ENCODE peak calls at places on chromosomes 4 and X, in eight cellular contexts. Z is left ventricle myocardium inferior, E is transverse colon, I is uterus, B is nephron progenitor cell, S is dorsolateral prefrontal cortex, M is NB4, V is IMR-90. J is an unnamed sample.

GRCh38 chr4:98663226-98664006 is 5.0 kb upstream of the TSPAN5 start:
- DNase-seq in Z (peak; percentile 20), E (peak; percentile 21), I (no peak), B (no peak), S (no peak), M (peak; percentile 21), V (no peak), J (no peak)

GRCh38 chr4:182449960-182450359 is 206.8 kb downstream of the TENM3 start:
- DNase-seq in Z (no peak), E (no peak), I (no peak), B (no peak), S (no peak), M (no peak), V (no peak), J (no peak)

GRCh38 chr4:151034829-151035228 is 19.7 kb upstream of the LRBA start:
- DNase-seq in Z (no peak), E (no peak), I (no peak), B (no peak), S (no peak), M (no peak), V (no peak), J (no peak)

GRCh38 chrX:120380699-120381098 is 18.8 kb downstream of the ATP1B4 start:
- DNase-seq in Z (no peak), E (no peak), I (no peak), B (no peak), S (no peak), M (peak; percentile 30), V (no peak), J (no peak)

GRCh38 chr4:24471623-24472510 is 112.5 kb downstream of the DHX15 start:
- DNase-seq in Z (peak; percentile 25), E (peak; percentile 10), I (peak; percentile 34), B (peak; percentile 38), S (peak; percentile 27), M (no peak), V (no peak), J (no peak)

GRCh38 chr4:166675411-166675810 is 558.9 kb downstream of the SPOCK3 start:
- DNase-seq in Z (no peak), E (no peak), I (no peak), B (no peak), S (no peak), M (no peak), V (no peak), J (no peak)

GRCh38 chrX:1077140-1077539 is 135.3 kb downstream of the CRLF2 start:
- DNase-seq in Z (no peak), E (no peak), I (no peak), B (no peak), S (no peak), M (peak; percentile 16), V (no peak), J (no peak)

GRCh38 chr4:83025563-83025962 is 9.4 kb upstream of the COPS4 start:
- DNase-seq in Z (no peak), E (no peak), I (no peak), B (no peak), S (no peak), M (no peak), V (no peak), J (no peak)

GRCh38 chrX:80174925-80175574 is 160.5 kb downstream of the TBX22 start:
- DNase-seq in Z (peak; percentile 59), E (no peak), I (peak; percentile 12), B (no peak), S (no peak), M (no peak), V (no peak), J (no peak)

GRCh38 chr4:173259310-173259709 is 74.8 kb downstream of the HMGB2 start:
- DNase-seq in Z (no peak), E (no peak), I (no peak), B (no peak), S (no peak), M (no peak), V (no peak), J (no peak)
- TF ChIP-seq CTCF in Z (no peak), E (no peak), I (no peak), B (peak; percentile 10), S (no peak), M (no peak), V (peak; percentile 4), J (peak; percentile 50)

DNA sequence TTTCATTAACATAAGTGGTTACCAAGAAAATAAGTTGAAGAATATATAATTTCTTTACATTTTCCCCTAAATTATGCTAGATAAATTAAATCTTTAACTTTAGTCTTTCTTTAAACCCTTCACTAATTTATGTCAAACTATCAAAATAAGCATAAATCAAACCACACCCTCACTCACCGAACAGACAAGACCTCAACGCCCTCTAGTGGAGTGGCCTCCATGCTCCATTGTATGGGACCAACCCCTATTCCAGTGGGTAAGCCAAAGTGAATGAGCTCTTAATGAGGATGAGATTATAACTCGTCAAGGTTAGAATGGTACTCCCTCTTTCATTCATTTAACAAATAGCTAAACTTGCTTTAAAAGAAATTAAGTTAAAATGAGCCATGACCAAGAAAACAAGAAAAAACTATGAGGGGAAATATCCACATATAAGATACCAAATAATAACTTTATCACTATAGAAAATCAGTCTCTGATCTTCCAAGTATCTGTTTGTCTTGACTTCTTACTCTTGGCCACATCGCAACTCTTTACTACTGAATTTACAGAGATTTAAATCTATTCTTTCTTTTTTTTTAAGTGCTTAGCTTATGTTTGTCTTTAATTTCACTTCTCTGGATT is 15.6 kb upstream of the BBS12 start:
- DNase-seq in Z (peak; percentile 44), E (peak; percentile 74), I (peak; percentile 32), B (peak; percentile 51), S (peak; percentile 11), M (peak; percentile 60), V (peak; percentile 63), J (no peak)
- TF ChIP-seq CTCF in Z (peak; percentile 87), E (peak; percentile 68), I (peak; percentile 38), B (peak; percentile 67), S (peak; percentile 68), M (peak; percentile 87), V (peak; percentile 86), J (peak; percentile 83)

GRCh38 chrX:116111934-116112595 is 58.5 kb upstream of the AGTR2 start:
- DNase-seq in Z (no peak), E (no peak), I (no peak), B (no peak), S (no peak), M (no peak), V (no peak), J (no peak)
- TF ChIP-seq CTCF in Z (no peak), E (no peak), I (no peak), B (no peak), S (no peak), M (no peak), V (no peak), J (no peak)

GRCh38 chrX:55011294-55011693 is 11.1 kb downstream of the APEX2 start:
- DNase-seq in Z (no peak), E (no peak), I (no peak), B (no peak), S (no peak), M (no peak), V (peak; percentile 4), J (no peak)
- TF ChIP-seq CTCF in Z (peak; percentile 33), E (no peak), I (no peak), B (peak; percentile 36), S (no peak), M (no peak), V (peak; percentile 30), J (peak; percentile 69)

GRCh38 chr4:19227701-19228100 is 1024.0 kb upstream of the SLIT2 start:
- DNase-seq in Z (no peak), E (no peak), I (no peak), B (no peak), S (no peak), M (no peak), V (no peak), J (no peak)

GRCh38 chr4:19224820-19225219 is 1026.9 kb upstream of the SLIT2 start:
- DNase-seq in Z (no peak), E (no peak), I (no peak), B (no peak), S (no peak), M (peak; percentile 40), V (peak; percentile 42), J (no peak)
- TF ChIP-seq CTCF in Z (peak; percentile 52), E (peak; percentile 29), I (no peak), B (peak; percentile 50), S (peak; percentile 58), M (no peak), V (peak; percentile 41), J (peak; percentile 75)

DNA sequence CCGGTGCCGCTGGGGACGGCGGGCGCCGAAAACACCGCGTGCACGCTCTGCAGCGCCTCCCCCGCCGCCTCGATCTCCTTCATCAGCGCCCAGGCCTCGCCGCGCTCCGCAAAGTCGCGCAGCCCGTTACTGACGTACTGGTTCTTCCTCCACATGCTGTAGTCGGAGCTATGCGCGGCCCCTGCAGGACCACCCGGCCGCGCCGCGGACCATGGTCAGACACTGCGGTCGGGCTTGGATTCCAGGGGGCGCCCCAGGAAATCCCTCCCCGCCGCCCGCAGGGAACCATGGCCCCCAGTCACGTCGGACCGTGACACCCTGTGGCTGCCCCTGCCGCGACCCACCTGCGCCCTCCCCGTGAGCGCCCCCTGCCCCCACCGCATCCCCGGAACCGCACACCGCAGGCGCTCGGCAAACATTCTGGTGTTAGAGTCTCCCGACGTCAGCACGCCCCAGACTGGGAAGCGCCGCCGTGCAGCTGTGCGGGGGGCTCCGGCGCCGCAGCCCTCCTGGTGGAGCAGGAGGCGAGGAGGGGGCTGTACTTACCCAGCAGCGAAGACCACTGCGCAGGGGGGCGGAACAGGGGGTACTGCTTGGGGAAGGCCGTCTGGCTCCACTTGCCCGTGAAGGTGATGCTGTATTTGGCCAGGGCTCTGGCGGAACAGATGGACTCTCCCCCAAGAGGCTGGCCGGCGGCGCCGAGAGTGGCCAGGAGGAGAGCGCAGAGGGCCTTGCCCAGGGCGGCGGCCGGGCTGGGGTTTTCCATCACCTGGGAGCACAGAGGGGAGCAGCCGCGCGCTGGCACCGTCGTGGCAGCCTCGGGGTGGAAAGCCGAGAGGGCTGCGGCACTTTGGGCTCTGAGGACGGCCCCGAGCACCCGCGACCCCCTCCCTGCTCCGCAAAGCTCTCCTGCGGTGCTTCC is 816 bp downstream of the SPON2 start:
- DNase-seq in Z (no peak), E (peak; percentile 50), I (no peak), B (peak; percentile 64), S (peak; percentile 79), M (no peak), V (no peak), J (peak; percentile 67)
- TF ChIP-seq CTCF in Z (no peak), E (no peak), I (no peak), B (no peak), S (no peak), M (no peak), V (no peak), J (peak; percentile 18)

GRCh38 chrX:107102980-107103379 is 15.6 kb downstream of the RBM41 start:
- DNase-seq in Z (no peak), E (no peak), I (no peak), B (no peak), S (no peak), M (peak; percentile 6), V (peak; percentile 7), J (no peak)
- TF ChIP-seq CTCF in Z (peak; percentile 8), E (no peak), I (no peak), B (no peak), S (no peak), M (no peak), V (peak; percentile 11), J (no peak)

J was measured in type B pancreatic cell.